ENCODE peak calls at places on chromosomes 16 and 17, in seven cellular contexts. E is Caco-2, K is foreskin fibroblast, V is WERI-Rb-1, Y is tibial nerve, G is choroid plexus epithelial cell, L is endodermal cell. D is an unnamed sample.

GRCh38 chr17:17401271-17401781 is 75.5 kb upstream of the MED9 start:
- DNase-seq in E (no peak), K (peak), V (peak), Y (no peak), G (no peak), L (peak), D (no peak)

GRCh38 chr16:3716831-3717234 is 491 bp downstream of the TRAP1 start:
- DNase-seq in E (peak), K (peak), V (peak), Y (no peak), G (peak), L (peak), D (no peak)

GRCh38 chr17:67046398-67046797 is 2.0 kb downstream of the CACNG1 start:
- DNase-seq in E (no peak), K (no peak), V (no peak), Y (no peak), G (no peak), L (no peak), D (no peak)

GRCh38 chr17:47948706-47949196 is 7.4 kb downstream of the PNPO start:
- DNase-seq in E (peak), K (peak), V (peak), Y (no peak), G (no peak), L (no peak), D (no peak)

GRCh38 chr17:40176409-40177110 is 710 bp upstream of the RAPGEFL1 start:
- DNase-seq in E (peak), K (no peak), V (no peak), Y (no peak), G (no peak), L (peak), D (no peak)

GRCh38 chr17:69357701-69358100 is 30.8 kb upstream of the ABCA5 start:
- DNase-seq in E (no peak), K (no peak), V (peak), Y (no peak), G (peak), L (peak), D (no peak)

GRCh38 chr17:74466111-74466784 is at the start of gene CD300A:
- DNase-seq in E (no peak), K (no peak), V (no peak), Y (peak), G (no peak), L (no peak), D (no peak)

GRCh38 chr17:8745586-8746500 is 1.2 kb upstream of the CCDC42 start:
- DNase-seq in E (no peak), K (peak), V (peak), Y (peak), G (peak), L (peak), D (no peak)

GRCh38 chr17:12983986-12984932 is 33.6 kb downstream of the ELAC2 start:
- DNase-seq in E (no peak), K (peak), V (no peak), Y (no peak), G (peak), L (no peak), D (peak)

GRCh38 chr17:77442976-77443742 is 302.4 kb downstream of the SEC14L1 start:
- DNase-seq in E (no peak), K (peak), V (no peak), Y (no peak), G (no peak), L (no peak), D (no peak)
- H3K4me3 ChIP-seq in E (no peak), K (no peak), V (no peak), Y (no peak), G (no peak), L (no peak), D (no peak)

GRCh38 chr17:73399056-73399455 is 87.3 kb upstream of the CDC42EP4 start:
- DNase-seq in E (no peak), K (no peak), V (no peak), Y (no peak), G (no peak), L (no peak), D (no peak)

GRCh38 chr17:73400915-73401545 is 89.2 kb upstream of the CDC42EP4 start:
- DNase-seq in E (no peak), K (no peak), V (no peak), Y (no peak), G (no peak), L (no peak), D (no peak)

GRCh38 chr17:73404246-73404645 is 92.4 kb upstream of the CDC42EP4 start:
- DNase-seq in E (no peak), K (no peak), V (no peak), Y (no peak), G (no peak), L (no peak), D (no peak)

GRCh38 chr17:73401911-73402310 is 90.1 kb upstream of the CDC42EP4 start:
- DNase-seq in E (no peak), K (peak), V (no peak), Y (no peak), G (peak), L (peak), D (no peak)

DNA sequence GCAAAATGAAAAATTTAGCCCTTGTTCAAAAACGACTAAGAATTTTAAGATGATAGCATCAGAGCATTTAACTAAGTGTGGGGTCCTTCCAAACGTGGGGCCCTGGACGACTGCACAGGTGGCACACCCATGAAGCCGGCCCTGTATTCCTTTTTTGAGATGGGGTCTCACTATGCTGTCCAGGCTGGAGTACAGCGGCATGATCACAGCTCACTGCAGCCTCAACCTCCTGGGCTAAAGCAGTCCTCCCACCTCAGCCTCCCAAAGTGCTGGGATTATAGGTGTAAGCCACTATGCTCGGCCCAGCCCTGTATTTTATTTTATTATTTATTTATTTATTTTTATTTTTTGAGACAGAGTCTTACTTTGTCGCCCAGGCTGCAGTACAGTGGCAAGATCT is 90.7 kb upstream of the CDC42EP4 start:
- DNase-seq in E (no peak), K (no peak), V (no peak), Y (no peak), G (no peak), L (no peak), D (no peak)
- H3K4me3 ChIP-seq in E (no peak), K (no peak), V (no peak), Y (no peak), G (no peak), L (no peak), D (no peak)

GRCh38 chr17:29180788-29181160 is 576 bp upstream of the MYO18A start:
- DNase-seq in E (no peak), K (no peak), V (no peak), Y (no peak), G (no peak), L (no peak), D (no peak)
- H3K4me3 ChIP-seq in E (no peak), K (peak), V (peak), Y (peak), G (peak), L (no peak), D (peak)

GRCh38 chr17:37827905-37828304 is 83.0 kb upstream of the HNF1B start:
- DNase-seq in E (no peak), K (no peak), V (no peak), Y (no peak), G (no peak), L (peak), D (no peak)

GRCh38 chr17:37831492-37831891 is 86.6 kb upstream of the HNF1B start:
- DNase-seq in E (no peak), K (no peak), V (no peak), Y (no peak), G (no peak), L (peak), D (no peak)

GRCh38 chr17:37829446-37830142 is 84.7 kb upstream of the HNF1B start:
- DNase-seq in E (no peak), K (no peak), V (no peak), Y (no peak), G (no peak), L (peak), D (no peak)

GRCh38 chr17:37828313-37829124 is 83.7 kb upstream of the HNF1B start:
- DNase-seq in E (no peak), K (peak), V (no peak), Y (no peak), G (no peak), L (peak), D (no peak)

DNA sequence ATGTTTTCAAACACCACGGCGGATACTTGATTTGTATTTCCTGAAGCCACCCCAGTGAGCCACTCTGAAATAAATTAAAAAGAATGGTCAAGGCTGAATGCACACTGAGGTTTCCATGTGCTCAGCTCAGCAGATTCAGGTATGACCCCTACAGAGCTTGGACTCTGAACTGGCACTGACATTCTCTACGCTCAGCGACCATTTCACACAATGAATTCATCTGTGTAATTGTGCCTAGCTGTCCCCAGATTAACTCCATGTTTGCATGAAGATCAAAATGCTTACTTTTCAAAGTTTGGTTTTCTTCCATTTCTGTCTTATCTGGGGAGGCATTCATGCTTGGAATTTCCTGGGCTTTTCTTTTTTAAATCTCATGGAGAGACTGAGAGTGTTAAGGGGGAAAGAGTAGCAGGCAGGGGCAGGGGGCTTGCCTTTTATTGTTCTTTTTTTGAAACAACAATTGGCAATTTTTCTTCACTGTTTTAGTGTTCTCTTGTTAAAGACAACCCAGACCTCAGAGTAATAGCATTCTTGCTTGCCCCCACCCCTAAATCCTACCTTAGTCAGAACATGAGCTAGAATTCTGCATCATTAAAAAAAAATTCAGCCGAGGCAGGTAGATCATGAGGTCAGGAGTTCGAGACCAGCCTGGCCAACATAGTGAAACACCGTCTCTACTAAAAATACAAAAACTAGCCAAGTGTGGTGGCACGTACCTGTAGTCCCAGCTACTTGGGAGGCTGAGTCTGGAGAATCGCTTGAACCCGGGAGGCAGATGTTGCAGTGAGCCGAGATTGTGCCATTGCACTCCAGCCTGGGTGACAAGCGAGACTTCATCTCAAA is 85.5 kb upstream of the HNF1B start:
- DNase-seq in E (peak), K (no peak), V (no peak), Y (no peak), G (no peak), L (peak), D (no peak)
- H3K4me3 ChIP-seq in E (no peak), K (no peak), V (no peak), Y (no peak), G (no peak), L (no peak), D (no peak)

GRCh38 chr16:86224126-86224525 is 286.2 kb upstream of the FOXF1 start:
- DNase-seq in E (peak), K (no peak), V (no peak), Y (no peak), G (no peak), L (no peak), D (no peak)
- H3K4me3 ChIP-seq in E (no peak), K (no peak), V (no peak), Y (no peak), G (no peak), L (no peak), D (no peak)

GRCh38 chr17:81419886-81420768 is 24.9 kb downstream of the BAHCC1 start:
- DNase-seq in E (no peak), K (peak), V (no peak), Y (no peak), G (no peak), L (no peak), D (no peak)
- H3K4me3 ChIP-seq in E (peak), K (peak), V (no peak), Y (peak), G (peak), L (no peak), D (peak)

DNA sequence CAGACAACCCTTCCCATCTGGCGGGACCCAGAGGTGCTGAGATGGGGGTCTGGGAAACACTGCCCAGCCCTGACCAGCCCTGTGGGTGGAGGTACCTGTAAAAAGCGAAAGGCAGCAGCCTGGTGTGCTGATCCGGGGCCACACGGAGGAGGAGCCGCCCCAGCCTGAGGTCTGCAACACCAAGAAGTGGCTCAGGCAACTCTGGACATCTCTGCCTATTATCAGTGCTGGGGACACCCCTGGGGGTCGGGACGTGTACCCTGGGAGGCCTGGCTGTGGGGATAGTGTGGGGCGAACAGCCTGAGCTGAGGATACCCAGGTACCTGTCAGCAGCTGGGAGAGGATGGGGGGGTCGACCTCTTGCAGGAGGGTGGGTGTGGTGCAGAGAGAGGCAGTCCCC is 18.0 kb downstream of the ZNF276 start:
- DNase-seq in E (no peak), K (no peak), V (no peak), Y (no peak), G (no peak), L (no peak), D (no peak)
- H3K4me3 ChIP-seq in E (no peak), K (no peak), V (no peak), Y (no peak), G (no peak), L (no peak), D (no peak)

GRCh38 chr17:31858647-31859486 is at the start of gene COPRS:
- DNase-seq in E (peak), K (peak), V (peak), Y (peak), G (peak), L (peak), D (no peak)
- H3K4me3 ChIP-seq in E (peak), K (peak), V (peak), Y (peak), G (peak), L (peak), D (peak)

DNA sequence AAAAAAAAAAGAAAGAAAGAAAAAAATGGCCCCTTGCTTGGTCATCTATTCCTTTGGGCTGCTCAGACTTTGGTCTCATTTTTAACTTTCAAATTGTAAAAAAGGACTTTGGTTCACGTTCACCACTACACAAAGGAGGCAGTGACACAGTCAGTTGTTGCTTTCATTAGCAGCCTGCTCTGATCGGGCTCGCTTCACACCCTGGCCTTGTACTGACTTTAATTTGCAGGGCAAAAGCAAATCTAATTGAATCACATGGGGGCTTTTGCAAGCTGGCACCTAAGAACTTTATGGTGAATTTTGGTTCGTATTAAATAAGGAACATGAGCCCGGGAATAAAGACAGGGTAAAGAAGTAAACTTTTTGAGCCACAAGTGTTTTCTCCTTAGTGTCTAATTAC is 103.6 kb upstream of the CDH11 start:
- DNase-seq in E (no peak), K (no peak), V (no peak), Y (no peak), G (no peak), L (no peak), D (no peak)
- H3K4me3 ChIP-seq in E (no peak), K (no peak), V (no peak), Y (no peak), G (no peak), L (no peak), D (no peak)

GRCh38 chr17:81346908-81347349 is 48.3 kb upstream of the BAHCC1 start:
- DNase-seq in E (no peak), K (no peak), V (no peak), Y (no peak), G (no peak), L (no peak), D (no peak)

GRCh38 chr17:81345211-81346089 is 49.8 kb upstream of the BAHCC1 start:
- DNase-seq in E (peak), K (peak), V (peak), Y (peak), G (peak), L (peak), D (no peak)

GRCh38 chr17:81347437-81347836 is 47.8 kb upstream of the BAHCC1 start:
- DNase-seq in E (no peak), K (no peak), V (no peak), Y (no peak), G (no peak), L (no peak), D (no peak)

GRCh38 chr17:81348097-81349055 is 46.9 kb upstream of the BAHCC1 start:
- DNase-seq in E (no peak), K (no peak), V (no peak), Y (no peak), G (no peak), L (peak), D (no peak)

GRCh38 chr17:81346090-81346907 is 49.0 kb upstream of the BAHCC1 start:
- DNase-seq in E (peak), K (peak), V (peak), Y (peak), G (peak), L (peak), D (no peak)
- H3K4me3 ChIP-seq in E (peak), K (peak), V (peak), Y (peak), G (peak), L (peak), D (peak)

D was measured in BJ.